ENCODE peak calls at places on chromosome 1, in five cellular contexts. U is mesendoderm, Z is upper lobe of right lung, E is right cardiac atrium, V is heart right ventricle. J is an unnamed sample.

GRCh38 chr1:169745015-169745861 is 11.4 kb upstream of the SELE start:
- DNase-seq in V (no peak), U (peak), Z (no peak), E (peak), J (no peak)

GRCh38 chr1:177600371-177600770 is 369.5 kb downstream of the SEC16B start:
- DNase-seq in E (no peak), V (no peak), Z (no peak), U (no peak), J (peak)

GRCh38 chr1:9239622-9240401 is 5.2 kb downstream of the H6PD start:
- DNase-seq in Z (peak), V (peak), U (no peak), E (peak), J (no peak)

GRCh38 chr1:53413175-53414001 is 45.8 kb upstream of the DMRTB1 start:
- DNase-seq in Z (no peak), U (peak), V (no peak), E (no peak), J (peak)

GRCh38 chr1:46407636-46408035 is 13.5 kb downstream of the FAAH start:
- DNase-seq in V (no peak), Z (no peak), U (no peak), E (no peak), J (no peak)

GRCh38 chr1:157030728-157031127 is 14.8 kb downstream of the ARHGEF11 start:
- DNase-seq in V (no peak), E (no peak), U (no peak), Z (no peak), J (no peak)

GRCh38 chr1:84406209-84406917 is 8.1 kb downstream of the DNASE2B start:
- DNase-seq in E (no peak), U (no peak), Z (no peak), V (no peak), J (no peak)

GRCh38 chr1:232979596-232979995 is 29.2 kb downstream of the NTPCR start:
- DNase-seq in U (no peak), E (no peak), V (no peak), Z (no peak), J (no peak)

GRCh38 chr1:23020731-23021130 is 1.5 kb downstream of the KDM1A start:
- DNase-seq in V (no peak), E (no peak), Z (no peak), U (peak), J (peak)

GRCh38 chr1:237300642-237301041 is 258.7 kb downstream of the RYR2 start:
- DNase-seq in E (no peak), Z (no peak), U (no peak), V (no peak), J (no peak)

GRCh38 chr1:42765832-42766722 is 751 bp downstream of the P3H1 start:
- DNase-seq in E (peak), V (peak), U (peak), Z (peak), J (peak)

GRCh38 chr1:54118704-54119103 is 34.1 kb downstream of the CDCP2 start:
- DNase-seq in U (no peak), V (no peak), Z (peak), E (no peak), J (no peak)

GRCh38 chr1:224637510-224637909 is 21.4 kb downstream of the CNIH3 start:
- DNase-seq in U (no peak), E (no peak), Z (no peak), V (no peak), J (peak)

GRCh38 chr1:211198111-211198510 is 61.1 kb upstream of the RCOR3 start:
- DNase-seq in Z (no peak), E (no peak), V (no peak), U (no peak), J (no peak)

DNA sequence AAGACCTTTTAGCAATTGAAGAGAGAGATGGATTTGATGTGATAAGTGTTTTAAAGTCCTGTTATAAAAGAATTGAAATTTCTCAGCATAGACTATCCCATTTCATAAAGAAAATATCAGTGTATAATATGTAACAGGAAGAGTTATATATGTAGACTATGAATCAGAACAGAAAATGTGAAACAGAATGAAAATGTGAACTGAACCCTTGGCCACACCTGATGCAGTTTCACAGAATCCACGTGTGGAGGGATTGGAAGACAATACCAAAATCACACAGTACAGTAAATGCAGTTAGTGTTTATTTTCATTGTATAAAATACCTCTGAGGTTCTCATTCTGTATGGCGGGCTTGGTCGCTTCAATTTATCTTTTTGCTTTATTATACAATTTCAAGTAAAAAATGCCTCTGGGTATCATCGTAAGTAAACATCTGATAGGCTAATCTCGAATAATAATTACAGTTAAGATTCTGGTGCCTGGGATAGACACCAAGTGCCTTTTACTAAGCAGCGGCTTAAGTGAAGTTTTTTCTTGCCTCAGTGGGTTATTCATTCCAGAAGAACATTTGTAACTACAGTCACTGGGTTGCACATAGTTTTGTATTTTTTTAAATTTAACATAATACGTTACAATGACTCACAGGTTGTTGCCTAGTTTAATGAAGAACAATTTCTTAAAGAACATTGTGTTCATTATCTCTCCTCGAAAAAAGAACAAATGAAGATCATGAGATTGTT is 10.1 kb upstream of the SLAMF1 start:
- DNase-seq in U (no peak), Z (no peak), E (no peak), V (no peak), J (no peak)
- H3K4me3 ChIP-seq in U (no peak), Z (no peak), E (no peak), V (no peak), J (no peak)

DNA sequence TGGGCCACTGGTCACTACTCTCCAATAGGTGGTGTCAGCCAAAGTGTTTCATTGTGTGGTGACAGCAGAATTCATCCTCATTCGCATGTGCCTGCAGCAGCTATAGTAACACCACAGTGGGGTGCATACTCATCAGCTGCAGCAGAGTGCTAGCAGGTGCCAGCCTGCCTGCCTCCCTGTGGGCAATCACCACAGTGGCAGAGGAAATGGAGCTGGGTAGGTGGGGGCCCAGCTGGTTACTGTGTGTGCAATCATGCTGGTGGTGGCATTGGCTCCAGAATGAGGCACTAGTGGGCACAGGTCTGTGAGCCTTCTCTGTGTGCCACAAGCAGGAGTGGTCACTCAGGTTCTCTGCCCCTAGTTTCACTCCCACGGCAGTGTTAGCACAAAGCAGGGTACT is 579.2 kb downstream of the PTPRC start:
- DNase-seq in U (peak), Z (no peak), V (no peak), E (no peak), J (peak)
- H3K27ac ChIP-seq in U (no peak), Z (no peak), V (no peak), E (no peak), J (no peak)

GRCh38 chr1:12511516-12512468 is 106.2 kb downstream of the DHRS3 start:
- DNase-seq in E (peak), U (peak), Z (no peak), V (no peak), J (no peak)
- H3K4me3 ChIP-seq in E (no peak), U (no peak), Z (no peak), V (peak), J (no peak)

GRCh38 chr1:201459775-201460174 is 9.2 kb downstream of the PHLDA3 start:
- DNase-seq in E (no peak), U (no peak), Z (no peak), V (no peak), J (no peak)

GRCh38 chr1:201461783-201462441 is 7.1 kb downstream of the PHLDA3 start:
- DNase-seq in Z (peak), E (peak), U (no peak), V (peak), J (peak)

GRCh38 chr1:201459052-201459451 is 9.9 kb downstream of the PHLDA3 start:
- DNase-seq in Z (no peak), V (no peak), U (no peak), E (no peak), J (no peak)

GRCh38 chr1:201461193-201461657 is 7.8 kb downstream of the PHLDA3 start:
- DNase-seq in V (no peak), Z (peak), E (no peak), U (peak), J (peak)

GRCh38 chr1:201460783-201461182 is 8.2 kb downstream of the PHLDA3 start:
- DNase-seq in U (no peak), V (no peak), Z (no peak), E (no peak), J (no peak)
- H3K27ac ChIP-seq in U (no peak), V (peak), Z (peak), E (no peak), J (no peak)

DNA sequence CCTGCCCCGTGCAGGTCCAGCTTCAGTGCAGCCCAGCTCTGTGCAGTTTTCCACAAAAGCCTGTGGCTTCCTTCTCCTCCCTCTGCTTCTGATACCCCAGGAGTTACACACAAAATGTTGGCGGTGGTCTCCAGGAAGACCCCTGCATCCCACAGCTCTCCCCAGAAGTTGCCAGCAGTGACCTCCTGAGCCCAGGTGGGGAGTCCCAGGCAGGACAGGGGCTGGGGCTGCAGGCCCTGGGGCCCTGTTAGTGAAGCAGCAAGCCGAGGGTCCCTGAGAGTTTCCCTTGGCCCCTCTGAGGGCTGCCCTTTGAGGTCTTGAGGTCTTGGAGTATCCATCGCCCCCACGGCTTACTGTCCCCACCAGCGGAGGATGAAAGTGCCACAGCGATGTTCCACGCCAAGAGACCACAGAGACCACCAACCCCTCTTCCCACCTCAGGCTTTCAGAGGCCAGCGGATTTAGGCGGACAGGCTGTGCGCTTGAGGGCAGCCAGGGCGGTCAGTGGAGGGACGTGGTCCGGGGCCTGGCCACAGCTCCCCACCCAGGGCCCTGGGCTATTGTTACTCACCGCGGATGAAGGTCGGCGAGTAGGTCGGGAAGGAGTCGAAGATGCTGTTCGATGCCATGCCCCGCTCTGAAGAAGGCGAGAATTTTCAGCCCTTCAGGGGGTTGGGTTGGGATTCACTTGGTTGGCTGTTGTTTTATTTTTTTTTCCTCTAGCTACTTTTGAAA is 34.0 kb upstream of the RUNX3 start:
- DNase-seq in E (no peak), Z (no peak), U (no peak), V (no peak), J (no peak)
- H3K4me3 ChIP-seq in E (no peak), Z (peak), U (no peak), V (no peak), J (no peak)

GRCh38 chr1:62774971-62775578 is 8.9 kb upstream of the ATG4C start:
- DNase-seq in V (no peak), Z (no peak), U (peak), E (no peak), J (no peak)

GRCh38 chr1:62778208-62778607 is 5.7 kb upstream of the ATG4C start:
- DNase-seq in U (peak), Z (no peak), E (no peak), V (no peak), J (no peak)

GRCh38 chr1:62774006-62774405 is 9.9 kb upstream of the ATG4C start:
- DNase-seq in V (no peak), Z (no peak), U (no peak), E (no peak), J (no peak)

DNA sequence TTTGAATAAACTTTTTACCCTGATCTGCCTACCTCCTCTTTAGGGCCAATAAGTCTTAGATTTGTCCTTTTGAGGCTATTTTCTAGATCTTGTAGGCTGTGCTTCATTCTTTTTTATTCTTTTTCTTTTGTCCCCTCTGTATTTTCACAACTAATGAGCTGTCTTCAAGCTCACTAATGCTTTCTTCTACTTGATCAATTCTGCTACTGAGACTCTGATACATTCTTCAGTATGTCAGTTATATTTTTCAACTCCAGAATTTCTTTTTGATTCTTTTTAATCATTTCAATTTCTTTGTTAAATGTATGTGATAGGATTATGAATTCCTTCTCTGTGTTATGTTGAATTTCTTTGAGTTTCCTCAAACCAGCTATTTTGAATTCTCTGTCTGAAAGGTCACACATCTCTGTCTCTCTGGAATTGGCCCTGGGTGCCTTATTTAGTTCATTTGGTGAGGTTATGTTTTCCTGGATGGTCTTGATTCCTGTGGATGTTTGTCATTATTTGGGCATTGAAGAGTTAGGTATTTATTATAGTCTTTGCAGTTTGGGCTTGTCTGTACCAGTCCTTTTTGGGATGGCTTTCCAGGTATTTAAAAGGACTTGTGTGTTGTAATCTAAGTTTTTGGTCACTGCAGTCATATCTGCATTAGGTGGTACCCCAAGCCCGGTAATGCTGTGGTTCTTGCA is 11.2 kb upstream of the ATG4C start:
- DNase-seq in U (no peak), V (no peak), E (no peak), Z (no peak), J (no peak)
- H3K27ac ChIP-seq in U (no peak), V (no peak), E (no peak), Z (no peak), J (no peak)

DNA sequence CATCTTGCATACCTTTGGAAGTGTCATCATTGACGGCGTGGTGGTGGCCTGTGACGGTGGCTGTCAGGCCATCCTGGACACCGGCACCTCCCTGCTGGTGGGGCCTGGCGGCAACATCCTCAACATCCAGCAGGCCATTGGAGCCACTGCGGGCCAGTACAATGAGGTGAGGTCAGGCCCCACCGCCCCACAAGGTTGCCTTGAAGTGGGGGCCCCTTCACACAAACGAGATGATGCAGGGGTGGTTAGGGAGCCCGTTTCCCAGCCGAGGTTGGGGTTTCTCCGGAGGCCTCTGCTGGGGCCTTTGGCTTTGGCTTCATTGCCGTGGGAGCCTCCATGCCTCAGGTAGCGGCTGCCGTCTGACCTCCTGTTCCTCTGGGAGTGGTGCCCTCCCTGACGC is 29.6 kb downstream of the KCNA10 start:
- DNase-seq in Z (no peak), U (no peak), E (no peak), V (no peak), J (no peak)
- H3K4me3 ChIP-seq in Z (no peak), U (no peak), E (no peak), V (no peak), J (no peak)

J was measured in A673.